ENCODE peak calls at places on chromosomes 13 and 19, in seven cellular contexts. N, H, A, K, F, G and I are unnamed samples.

GRCh38 chr13:82815791-82816190 is 1066.5 kb downstream of the SLITRK1 start:
- DNase-seq in H (no peak), K (no peak), F (no peak), N (no peak), A (no peak), G (no peak), I (no peak)

GRCh38 chr19:12400618-12401502 is at the start of gene ZNF799:
- DNase-seq in K (peak; percentile 98), G (peak; percentile 94), N (peak; percentile 96), H (peak; percentile 91), A (peak; percentile 90), F (peak; percentile 99), I (peak; percentile 87)

GRCh38 chr19:41186971-41187883 is 5.8 kb upstream of the CYP2S1 start:
- DNase-seq in G (no peak), N (no peak), F (no peak), K (no peak), A (no peak), H (no peak), I (no peak)

GRCh38 chr19:45817725-45818301 is 2.7 kb upstream of the RSPH6A start:
- DNase-seq in F (peak; percentile 81), G (no peak), A (no peak), H (no peak), K (no peak), N (no peak), I (no peak)

GRCh38 chr13:44750618-44751017 is 174.5 kb upstream of the TSC22D1 start:
- DNase-seq in G (no peak), N (no peak), H (no peak), F (no peak), A (no peak), K (no peak), I (no peak)

GRCh38 chr13:23434431-23434830 is 929 bp upstream of the SACS start:
- DNase-seq in H (no peak), N (no peak), F (no peak), G (no peak), K (no peak), A (no peak), I (no peak)

GRCh38 chr13:30332516-30333165 is 25.3 kb upstream of the KATNAL1 start:
- DNase-seq in F (no peak), N (no peak), G (no peak), K (no peak), A (no peak), H (no peak), I (peak; percentile 33)

GRCh38 chr19:11887618-11888531 is at the start of gene ZNF69:
- DNase-seq in F (peak; percentile 78), K (peak; percentile 76), N (peak; percentile 75), G (no peak), H (peak; percentile 27), A (no peak), I (peak; percentile 60)

GRCh38 chr13:48233886-48234488 is 981 bp downstream of the ITM2B start:
- DNase-seq in K (no peak), F (no peak), N (no peak), G (no peak), A (peak; percentile 25), H (peak; percentile 49), I (no peak)

GRCh38 chr19:18419195-18419698 is at the start of gene SSBP4:
- DNase-seq in A (no peak), G (no peak), F (no peak), K (peak; percentile 93), N (peak; percentile 80), H (no peak), I (peak; percentile 97)
- TF ChIP-seq CTCF in A (peak; percentile 15), G (peak; percentile 17), F (peak; percentile 70), K (no peak), N (peak; percentile 50), H (no peak), I (peak; percentile 36)

GRCh38 chr13:43303040-43303729 is 279.8 kb downstream of the DNAJC15 start:
- DNase-seq in N (no peak), K (peak; percentile 84), H (peak; percentile 52), F (no peak), G (no peak), A (peak; percentile 10), I (peak; percentile 19)
- TF ChIP-seq CTCF in N (no peak), K (peak; percentile 69), H (peak; percentile 64), F (peak; percentile 44), G (peak; percentile 51), A (peak; percentile 57), I (peak; percentile 43)

DNA sequence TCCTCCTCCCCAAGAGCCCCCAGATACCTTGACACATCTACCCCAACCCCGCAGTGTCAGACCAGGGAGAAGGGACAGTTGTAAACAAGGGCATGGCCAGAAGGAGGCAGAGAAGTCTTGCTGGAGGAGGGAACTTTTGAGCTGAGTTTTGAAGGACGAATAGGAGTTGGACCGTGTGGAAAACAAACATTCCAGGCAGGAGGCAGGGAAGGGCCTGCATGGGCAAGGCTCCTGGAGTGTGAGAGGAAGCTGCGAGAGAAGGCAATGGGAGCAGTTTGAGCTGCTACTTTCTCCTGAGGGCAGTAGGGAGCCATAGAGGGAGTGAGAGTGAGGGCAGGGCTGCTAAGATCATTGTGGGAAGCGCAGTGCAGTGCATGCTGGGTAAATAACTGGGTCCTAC is 23.3 kb downstream of the IL12RB1 start:
- DNase-seq in F (no peak), A (no peak), G (no peak), N (no peak), H (no peak), K (no peak), I (no peak)
- TF ChIP-seq CTCF in F (no peak), A (peak; percentile 54), G (peak; percentile 4), N (no peak), H (no peak), K (peak; percentile 36), I (no peak)

DNA sequence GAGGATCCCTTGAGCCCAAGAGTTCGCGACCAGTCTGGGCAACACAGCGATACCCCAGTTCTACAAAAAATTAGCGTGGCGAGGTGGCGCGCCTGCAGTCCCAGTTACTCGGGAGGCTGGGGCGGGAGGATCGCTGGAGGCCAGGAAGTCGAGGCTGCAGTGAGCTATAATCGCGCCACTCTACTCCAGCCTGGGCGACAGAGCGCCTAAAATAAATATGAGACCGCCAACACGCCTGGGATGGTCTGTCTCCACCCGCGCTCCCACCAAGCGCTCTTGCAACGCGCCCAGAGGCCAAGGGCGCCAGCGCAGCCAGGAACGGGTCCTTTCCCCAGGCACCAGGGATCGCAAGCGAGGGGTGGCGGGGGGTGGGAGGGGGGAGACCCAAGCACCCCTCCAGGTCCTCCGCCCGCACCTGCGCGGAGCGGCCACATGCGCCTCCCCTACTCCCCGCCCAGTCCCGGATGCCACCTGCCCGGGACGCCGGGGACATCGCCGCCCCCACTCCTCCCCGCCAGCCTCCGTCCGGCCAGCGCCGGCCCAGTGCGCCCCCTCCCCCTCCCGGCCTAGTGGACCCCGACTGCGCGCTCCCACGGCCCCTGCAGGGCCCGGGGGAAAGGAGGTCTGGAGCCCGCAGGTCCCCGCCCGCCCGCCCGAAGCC is 441 bp downstream of the RHPN2 start:
- DNase-seq in F (peak; percentile 72), G (no peak), H (no peak), A (no peak), K (peak; percentile 46), N (no peak), I (peak; percentile 78)
- TF ChIP-seq CTCF in F (no peak), G (no peak), H (no peak), A (peak; percentile 6), K (no peak), N (no peak), I (no peak)